ENCODE peak calls at places on chromosomes 5 and 9, in six cellular contexts. One of them, this sample, is unnamed.

GRCh38 chr5:157266286-157267007 is 524 bp downstream of the CYFIP2 start:
- DNase-seq in tibial nerve: no peak
- DNase-seq in fibroblast of pulmonary artery: no peak
- DNase-seq in MM.1S: peak
- DNase-seq in uterus: peak
- DNase-seq in IMR-90: no peak
- DNase-seq in this sample: no peak

GRCh38 chr5:109485030-109485429 is 75.3 kb upstream of the PJA2 start:
- DNase-seq in MM.1S: no peak
- DNase-seq in IMR-90: no peak
- DNase-seq in fibroblast of pulmonary artery: peak
- DNase-seq in tibial nerve: peak
- DNase-seq in uterus: peak
- DNase-seq in this sample: no peak

GRCh38 chr5:179260324-179261070 is 84.8 kb downstream of the ADAMTS2 start:
- DNase-seq in fibroblast of pulmonary artery: no peak
- DNase-seq in tibial nerve: no peak
- DNase-seq in IMR-90: no peak
- DNase-seq in uterus: peak
- DNase-seq in MM.1S: no peak
- DNase-seq in this sample: no peak

GRCh38 chr5:139246394-139246793 is 47.1 kb upstream of the MATR3 start:
- DNase-seq in uterus: no peak
- DNase-seq in MM.1S: no peak
- DNase-seq in fibroblast of pulmonary artery: peak
- DNase-seq in IMR-90: peak
- DNase-seq in tibial nerve: no peak
- DNase-seq in this sample: peak

GRCh38 chr5:151461312-151461711 is 13.9 kb downstream of the SLC36A1 start:
- DNase-seq in fibroblast of pulmonary artery: no peak
- DNase-seq in tibial nerve: no peak
- DNase-seq in MM.1S: peak
- DNase-seq in uterus: no peak
- DNase-seq in IMR-90: no peak
- DNase-seq in this sample: no peak

GRCh38 chr9:101414839-101415238 is 16.2 kb downstream of the ZNF189 start:
- DNase-seq in uterus: no peak
- DNase-seq in IMR-90: no peak
- DNase-seq in MM.1S: no peak
- DNase-seq in fibroblast of pulmonary artery: no peak
- DNase-seq in tibial nerve: no peak
- DNase-seq in this sample: no peak

GRCh38 chr5:64742821-64743220 is 25.7 kb downstream of the SREK1IP1 start:
- DNase-seq in tibial nerve: no peak
- DNase-seq in IMR-90: peak
- DNase-seq in fibroblast of pulmonary artery: no peak
- DNase-seq in MM.1S: no peak
- DNase-seq in uterus: no peak
- DNase-seq in this sample: peak

GRCh38 chr9:128115187-128116103 is 12.1 kb downstream of the PTGES2 start:
- DNase-seq in uterus: peak
- DNase-seq in tibial nerve: no peak
- DNase-seq in MM.1S: no peak
- DNase-seq in IMR-90: no peak
- DNase-seq in fibroblast of pulmonary artery: no peak
- DNase-seq in this sample: no peak

GRCh38 chr5:72178910-72179815 is 71.9 kb downstream of the MAP1B start:
- DNase-seq in uterus: peak
- DNase-seq in MM.1S: no peak
- DNase-seq in IMR-90: peak
- DNase-seq in fibroblast of pulmonary artery: peak
- DNase-seq in tibial nerve: peak
- DNase-seq in this sample: peak

GRCh38 chr9:131410051-131410491 is 16.2 kb downstream of the PRRC2B start:
- DNase-seq in fibroblast of pulmonary artery: peak
- DNase-seq in MM.1S: no peak
- DNase-seq in tibial nerve: no peak
- DNase-seq in uterus: no peak
- DNase-seq in IMR-90: peak
- DNase-seq in this sample: peak

GRCh38 chr9:18976368-18977238 is 56.4 kb downstream of the SAXO1 start:
- DNase-seq in fibroblast of pulmonary artery: peak
- DNase-seq in IMR-90: peak
- DNase-seq in uterus: no peak
- DNase-seq in tibial nerve: no peak
- DNase-seq in MM.1S: peak
- DNase-seq in this sample: peak

GRCh38 chr9:4297151-4297794 is 2.6 kb downstream of the GLIS3 start:
- DNase-seq in fibroblast of pulmonary artery: peak
- DNase-seq in uterus: peak
- DNase-seq in MM.1S: peak
- DNase-seq in tibial nerve: peak
- DNase-seq in IMR-90: peak
- DNase-seq in this sample: peak

DNA sequence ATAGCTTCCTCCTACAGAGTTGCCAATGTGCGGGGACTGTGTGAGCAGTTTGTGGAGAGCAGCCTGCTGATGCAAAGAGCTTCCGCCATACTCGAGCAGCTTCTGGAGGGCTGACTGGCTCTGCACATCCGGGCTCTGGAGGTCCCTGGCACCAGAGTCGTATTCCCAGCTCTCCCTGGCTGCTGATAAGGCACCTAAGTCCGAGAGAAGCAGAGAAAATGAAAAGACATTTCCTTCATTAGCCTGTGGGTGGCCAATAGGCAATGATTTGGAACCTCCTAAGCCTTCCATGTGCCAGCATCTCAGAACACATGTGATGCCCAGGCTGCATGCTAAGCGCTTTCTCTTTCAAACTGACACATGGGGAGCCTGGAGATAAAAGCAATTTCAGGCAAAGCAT is 94.3 kb downstream of the TSSK1B start:
- DNase-seq in MM.1S: peak
- DNase-seq in tibial nerve: no peak
- DNase-seq in fibroblast of pulmonary artery: no peak
- DNase-seq in uterus: no peak
- DNase-seq in IMR-90: no peak
- DNase-seq in this sample: no peak
- H3K4me3 ChIP-seq in MM.1S: no peak
- H3K4me3 ChIP-seq in tibial nerve: no peak
- H3K4me3 ChIP-seq in fibroblast of pulmonary artery: no peak
- H3K4me3 ChIP-seq in uterus: no peak
- H3K4me3 ChIP-seq in IMR-90: no peak
- H3K4me3 ChIP-seq in this sample: no peak

DNA sequence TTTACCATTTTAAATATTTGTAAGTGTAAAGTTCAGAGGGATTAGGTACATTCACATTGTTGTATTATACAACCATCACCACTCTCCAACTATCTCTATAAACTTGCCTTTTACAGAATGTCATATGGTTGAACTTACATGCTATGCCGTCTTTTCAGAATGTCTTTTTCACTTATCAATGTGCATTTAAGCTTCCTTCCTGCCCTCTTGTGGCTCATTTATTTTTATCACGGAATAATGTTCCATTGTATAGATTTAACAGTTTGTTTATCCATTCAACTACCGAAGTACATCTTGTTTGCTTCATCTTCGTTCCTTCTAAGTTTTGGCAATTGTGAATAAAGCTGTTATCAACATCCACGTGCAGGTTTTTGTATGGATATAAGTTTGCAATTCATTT is 133.3 kb upstream of the C6 start:
- DNase-seq in IMR-90: peak
- DNase-seq in tibial nerve: no peak
- DNase-seq in MM.1S: no peak
- DNase-seq in fibroblast of pulmonary artery: peak
- DNase-seq in uterus: no peak
- DNase-seq in this sample: peak
- TF ChIP-seq CTCF in IMR-90: peak
- TF ChIP-seq CTCF in tibial nerve: no peak
- TF ChIP-seq CTCF in MM.1S: no peak
- TF ChIP-seq CTCF in fibroblast of pulmonary artery: peak
- TF ChIP-seq CTCF in uterus: no peak
- TF ChIP-seq CTCF in this sample: no peak

GRCh38 chr9:122372856-122373845 is 2.3 kb downstream of the PTGS1 start:
- DNase-seq in MM.1S: no peak
- DNase-seq in uterus: no peak
- DNase-seq in fibroblast of pulmonary artery: no peak
- DNase-seq in tibial nerve: no peak
- DNase-seq in IMR-90: no peak
- DNase-seq in this sample: no peak
- H3K4me3 ChIP-seq in MM.1S: no peak
- H3K4me3 ChIP-seq in uterus: no peak
- H3K4me3 ChIP-seq in fibroblast of pulmonary artery: peak
- H3K4me3 ChIP-seq in tibial nerve: no peak
- H3K4me3 ChIP-seq in IMR-90: no peak
- H3K4me3 ChIP-seq in this sample: no peak

DNA sequence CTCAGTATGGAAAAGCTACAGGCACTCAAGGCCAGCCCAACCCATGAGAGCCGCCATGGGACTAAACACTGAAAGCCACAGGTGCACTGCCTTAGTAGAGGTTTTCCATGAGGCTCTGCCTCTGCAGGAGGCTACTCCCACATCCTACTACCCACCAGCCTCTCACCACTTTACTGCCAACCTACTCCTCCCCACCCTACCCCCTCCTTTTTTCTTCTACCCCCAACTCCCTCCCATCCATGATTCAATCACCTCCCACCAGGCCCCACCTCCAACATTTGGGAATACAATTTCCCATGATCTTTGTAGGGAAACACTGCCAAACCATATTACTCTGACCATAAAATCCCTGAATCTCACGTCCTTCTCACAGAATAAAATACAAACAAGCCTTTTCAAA is 101.6 kb upstream of the CTSV start:
- DNase-seq in tibial nerve: no peak
- DNase-seq in fibroblast of pulmonary artery: no peak
- DNase-seq in IMR-90: no peak
- DNase-seq in uterus: no peak
- DNase-seq in MM.1S: no peak
- DNase-seq in this sample: no peak
- TF ChIP-seq CTCF in tibial nerve: no peak
- TF ChIP-seq CTCF in fibroblast of pulmonary artery: no peak
- TF ChIP-seq CTCF in IMR-90: no peak
- TF ChIP-seq CTCF in uterus: no peak
- TF ChIP-seq CTCF in MM.1S: no peak
- TF ChIP-seq CTCF in this sample: no peak

GRCh38 chr9:87446527-87446926 is 51.1 kb upstream of the DAPK1 start:
- DNase-seq in tibial nerve: no peak
- DNase-seq in IMR-90: no peak
- DNase-seq in MM.1S: no peak
- DNase-seq in uterus: no peak
- DNase-seq in fibroblast of pulmonary artery: no peak
- DNase-seq in this sample: no peak
- H3K4me3 ChIP-seq in tibial nerve: no peak
- H3K4me3 ChIP-seq in IMR-90: no peak
- H3K4me3 ChIP-seq in MM.1S: no peak
- H3K4me3 ChIP-seq in uterus: no peak
- H3K4me3 ChIP-seq in fibroblast of pulmonary artery: no peak
- H3K4me3 ChIP-seq in this sample: no peak

GRCh38 chr9:129402931-129403742 is 217.8 kb downstream of the C9orf50 start:
- DNase-seq in uterus: no peak
- DNase-seq in tibial nerve: no peak
- DNase-seq in IMR-90: no peak
- DNase-seq in fibroblast of pulmonary artery: no peak
- DNase-seq in MM.1S: no peak
- DNase-seq in this sample: no peak

GRCh38 chr9:129400971-129401622 is 219.8 kb downstream of the C9orf50 start:
- DNase-seq in MM.1S: no peak
- DNase-seq in IMR-90: no peak
- DNase-seq in uterus: peak
- DNase-seq in fibroblast of pulmonary artery: no peak
- DNase-seq in tibial nerve: no peak
- DNase-seq in this sample: no peak

GRCh38 chr9:129401623-129402340 is 219.1 kb downstream of the C9orf50 start:
- DNase-seq in fibroblast of pulmonary artery: peak
- DNase-seq in IMR-90: no peak
- DNase-seq in tibial nerve: no peak
- DNase-seq in MM.1S: no peak
- DNase-seq in uterus: peak
- DNase-seq in this sample: peak

GRCh38 chr9:129403743-129404620 is 216.9 kb downstream of the C9orf50 start:
- DNase-seq in IMR-90: no peak
- DNase-seq in tibial nerve: no peak
- DNase-seq in fibroblast of pulmonary artery: no peak
- DNase-seq in MM.1S: no peak
- DNase-seq in uterus: no peak
- DNase-seq in this sample: no peak

DNA sequence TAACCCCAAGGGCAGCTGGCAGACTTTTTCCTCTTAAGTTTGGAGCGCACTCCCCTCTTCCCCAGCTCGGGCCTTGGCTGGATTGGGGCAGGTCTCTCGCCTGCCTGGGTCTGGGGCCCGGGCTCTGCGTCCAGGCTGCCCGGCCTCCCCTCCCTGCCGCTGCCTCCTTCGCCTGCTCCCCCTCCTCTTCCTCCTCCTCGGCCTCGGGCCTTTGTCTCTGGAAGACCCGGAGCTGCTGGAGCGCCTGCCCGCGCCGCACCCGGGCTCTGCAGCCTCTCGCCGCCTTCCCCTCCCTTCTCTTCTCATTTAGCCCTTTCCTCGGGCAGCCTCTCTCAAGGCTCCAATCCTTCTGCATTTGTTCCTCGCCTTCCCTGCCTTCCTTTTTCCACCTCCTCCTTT is 218.6 kb downstream of the C9orf50 start:
- DNase-seq in tibial nerve: no peak
- DNase-seq in MM.1S: no peak
- DNase-seq in fibroblast of pulmonary artery: no peak
- DNase-seq in uterus: no peak
- DNase-seq in IMR-90: no peak
- DNase-seq in this sample: no peak
- TF ChIP-seq CTCF in tibial nerve: no peak
- TF ChIP-seq CTCF in MM.1S: no peak
- TF ChIP-seq CTCF in fibroblast of pulmonary artery: no peak
- TF ChIP-seq CTCF in uterus: no peak
- TF ChIP-seq CTCF in IMR-90: no peak
- TF ChIP-seq CTCF in this sample: no peak

GRCh38 chr9:136644593-136645342 is 17.9 kb upstream of the EGFL7 start:
- DNase-seq in IMR-90: peak
- DNase-seq in fibroblast of pulmonary artery: no peak
- DNase-seq in tibial nerve: peak
- DNase-seq in MM.1S: peak
- DNase-seq in uterus: peak
- DNase-seq in this sample: no peak

GRCh38 chr9:136644343-136644592 is 18.4 kb upstream of the EGFL7 start:
- DNase-seq in fibroblast of pulmonary artery: peak
- DNase-seq in tibial nerve: no peak
- DNase-seq in MM.1S: no peak
- DNase-seq in IMR-90: peak
- DNase-seq in uterus: no peak
- DNase-seq in this sample: peak

GRCh38 chr9:136646827-136647711 is 15.6 kb upstream of the EGFL7 start:
- DNase-seq in fibroblast of pulmonary artery: no peak
- DNase-seq in tibial nerve: no peak
- DNase-seq in IMR-90: no peak
- DNase-seq in MM.1S: no peak
- DNase-seq in uterus: no peak
- DNase-seq in this sample: no peak

GRCh38 chr9:136645343-136645902 is 17.3 kb upstream of the EGFL7 start:
- DNase-seq in IMR-90: no peak
- DNase-seq in tibial nerve: no peak
- DNase-seq in MM.1S: no peak
- DNase-seq in uterus: no peak
- DNase-seq in fibroblast of pulmonary artery: no peak
- DNase-seq in this sample: no peak

GRCh38 chr9:136645903-136646754 is 16.6 kb upstream of the EGFL7 start:
- DNase-seq in fibroblast of pulmonary artery: peak
- DNase-seq in tibial nerve: no peak
- DNase-seq in IMR-90: no peak
- DNase-seq in uterus: no peak
- DNase-seq in MM.1S: no peak
- DNase-seq in this sample: no peak
- H3K4me3 ChIP-seq in fibroblast of pulmonary artery: no peak
- H3K4me3 ChIP-seq in tibial nerve: no peak
- H3K4me3 ChIP-seq in IMR-90: no peak
- H3K4me3 ChIP-seq in uterus: no peak
- H3K4me3 ChIP-seq in MM.1S: no peak
- H3K4me3 ChIP-seq in this sample: no peak

GRCh38 chr5:180799194-180799593 is 3.4 kb downstream of the MGAT1 start:
- DNase-seq in uterus: no peak
- DNase-seq in fibroblast of pulmonary artery: no peak
- DNase-seq in tibial nerve: no peak
- DNase-seq in IMR-90: no peak
- DNase-seq in MM.1S: no peak
- DNase-seq in this sample: no peak
- TF ChIP-seq CTCF in uterus: no peak
- TF ChIP-seq CTCF in fibroblast of pulmonary artery: peak
- TF ChIP-seq CTCF in tibial nerve: no peak
- TF ChIP-seq CTCF in IMR-90: peak
- TF ChIP-seq CTCF in MM.1S: peak
- TF ChIP-seq CTCF in this sample: peak